ENCODE peak calls at places on chromosome 10, in four cellular contexts. One of them, this sample, is unnamed.
A peak's percentile ranks its signal among the peaks of the same experiment; 100 is the strongest.

GRCh38 chr10:12241810-12242529 is 46.0 kb downstream of the CDC123 start:
- DNase-seq in stomach: no peak
- DNase-seq in adrenal gland: no peak
- DNase-seq in body of pancreas: no peak
- DNase-seq in this sample: no peak

GRCh38 chr10:95236068-95236903 is 42.2 kb downstream of the ACSM6 start:
- DNase-seq in stomach: no peak
- DNase-seq in adrenal gland: no peak
- DNase-seq in body of pancreas: no peak
- DNase-seq in this sample: no peak

GRCh38 chr10:72753760-72754231 is 61.9 kb downstream of the MCU start:
- DNase-seq in stomach: no peak
- DNase-seq in adrenal gland: no peak
- DNase-seq in body of pancreas: no peak
- DNase-seq in this sample: no peak

GRCh38 chr10:19869370-19869769 is 53.1 kb downstream of the PLXDC2 start:
- DNase-seq in stomach: no peak
- DNase-seq in adrenal gland: no peak
- DNase-seq in body of pancreas: no peak
- DNase-seq in this sample: no peak

GRCh38 chr10:11684717-11685645 is 57.2 kb upstream of the ECHDC3 start:
- DNase-seq in stomach: peak; percentile 86
- DNase-seq in adrenal gland: peak; percentile 68
- DNase-seq in body of pancreas: peak; percentile 52
- DNase-seq in this sample: peak; percentile 73

GRCh38 chr10:28393956-28394568 is 91.2 kb upstream of the MPP7 start:
- DNase-seq in stomach: peak; percentile 71
- DNase-seq in adrenal gland: peak; percentile 72
- DNase-seq in body of pancreas: peak; percentile 70
- DNase-seq in this sample: peak; percentile 62

GRCh38 chr10:24947304-24948097 is 4.9 kb downstream of the PRTFDC1 start:
- DNase-seq in stomach: no peak
- DNase-seq in adrenal gland: no peak
- DNase-seq in body of pancreas: no peak
- DNase-seq in this sample: no peak

GRCh38 chr10:42950606-42951485 is 126.0 kb upstream of the RET start:
- DNase-seq in stomach: peak; percentile 20
- DNase-seq in adrenal gland: peak; percentile 13
- DNase-seq in body of pancreas: no peak
- DNase-seq in this sample: no peak

GRCh38 chr10:18240185-18240882 is 100.1 kb downstream of the CACNB2 start:
- DNase-seq in stomach: no peak
- DNase-seq in adrenal gland: peak; percentile 24
- DNase-seq in body of pancreas: no peak
- DNase-seq in this sample: no peak

GRCh38 chr10:111360260-111360925 is 283.6 kb downstream of the ADRA2A start:
- DNase-seq in stomach: peak; percentile 51
- DNase-seq in adrenal gland: peak; percentile 34
- DNase-seq in body of pancreas: peak; percentile 80
- DNase-seq in this sample: peak; percentile 32

GRCh38 chr10:93138113-93138870 is 64.6 kb downstream of the CYP26A1 start:
- DNase-seq in stomach: no peak
- DNase-seq in adrenal gland: no peak
- DNase-seq in body of pancreas: no peak
- DNase-seq in this sample: no peak

GRCh38 chr10:15136960-15137359 is 31.5 kb downstream of the NMT2 start:
- DNase-seq in stomach: no peak
- DNase-seq in adrenal gland: no peak
- DNase-seq in body of pancreas: no peak
- DNase-seq in this sample: no peak

GRCh38 chr10:12419279-12419847 is 70.0 kb downstream of the CAMK1D start:
- DNase-seq in stomach: no peak
- DNase-seq in adrenal gland: no peak
- DNase-seq in body of pancreas: peak; percentile 50
- DNase-seq in this sample: no peak

GRCh38 chr10:74681917-74682627 is 144.3 kb upstream of the KAT6B start:
- DNase-seq in stomach: no peak
- DNase-seq in adrenal gland: no peak
- DNase-seq in body of pancreas: no peak
- DNase-seq in this sample: no peak

GRCh38 chr10:106082865-106083264 is 1081.6 kb downstream of the SORCS1 start:
- DNase-seq in stomach: no peak
- DNase-seq in adrenal gland: no peak
- DNase-seq in body of pancreas: no peak
- DNase-seq in this sample: no peak

GRCh38 chr10:82628373-82628772 is 753.4 kb downstream of the NRG3 start:
- DNase-seq in stomach: no peak
- DNase-seq in adrenal gland: no peak
- DNase-seq in body of pancreas: peak; percentile 18
- DNase-seq in this sample: no peak

GRCh38 chr10:96415896-96416554 is 57.2 kb upstream of the OPALIN start:
- DNase-seq in stomach: no peak
- DNase-seq in adrenal gland: no peak
- DNase-seq in body of pancreas: no peak
- DNase-seq in this sample: no peak

GRCh38 chr10:22700489-22700888 is 13.9 kb downstream of the PIP4K2A start:
- DNase-seq in stomach: no peak
- DNase-seq in adrenal gland: no peak
- DNase-seq in body of pancreas: no peak
- DNase-seq in this sample: no peak
- H3K4me3 ChIP-seq in stomach: no peak overlapping the region
- H3K4me3 ChIP-seq in adrenal gland: no peak overlapping the region
- H3K4me3 ChIP-seq in body of pancreas: no peak overlapping the region
- H3K4me3 ChIP-seq in this sample: no peak overlapping the region

GRCh38 chr10:34615770-34616169 is 199.3 kb downstream of the PARD3 start:
- DNase-seq in stomach: no peak
- DNase-seq in adrenal gland: no peak
- DNase-seq in body of pancreas: no peak
- DNase-seq in this sample: no peak
- TF ChIP-seq CTCF in stomach: no peak
- TF ChIP-seq CTCF in adrenal gland: no peak
- TF ChIP-seq CTCF in body of pancreas: no peak
- TF ChIP-seq CTCF in this sample: no peak

GRCh38 chr10:26468291-26468690 is 30.1 kb downstream of the APBB1IP start:
- DNase-seq in stomach: no peak
- DNase-seq in adrenal gland: no peak
- DNase-seq in body of pancreas: no peak
- DNase-seq in this sample: no peak

GRCh38 chr10:26468691-26469090 is 30.6 kb downstream of the APBB1IP start:
- DNase-seq in stomach: no peak
- DNase-seq in adrenal gland: no peak
- DNase-seq in body of pancreas: no peak
- DNase-seq in this sample: no peak

GRCh38 chr10:26463986-26464385 is 25.8 kb downstream of the APBB1IP start:
- DNase-seq in stomach: no peak
- DNase-seq in adrenal gland: no peak
- DNase-seq in body of pancreas: no peak
- DNase-seq in this sample: no peak

GRCh38 chr10:26467639-26468038 is 29.5 kb downstream of the APBB1IP start:
- DNase-seq in stomach: no peak
- DNase-seq in adrenal gland: no peak
- DNase-seq in body of pancreas: no peak
- DNase-seq in this sample: no peak

DNA sequence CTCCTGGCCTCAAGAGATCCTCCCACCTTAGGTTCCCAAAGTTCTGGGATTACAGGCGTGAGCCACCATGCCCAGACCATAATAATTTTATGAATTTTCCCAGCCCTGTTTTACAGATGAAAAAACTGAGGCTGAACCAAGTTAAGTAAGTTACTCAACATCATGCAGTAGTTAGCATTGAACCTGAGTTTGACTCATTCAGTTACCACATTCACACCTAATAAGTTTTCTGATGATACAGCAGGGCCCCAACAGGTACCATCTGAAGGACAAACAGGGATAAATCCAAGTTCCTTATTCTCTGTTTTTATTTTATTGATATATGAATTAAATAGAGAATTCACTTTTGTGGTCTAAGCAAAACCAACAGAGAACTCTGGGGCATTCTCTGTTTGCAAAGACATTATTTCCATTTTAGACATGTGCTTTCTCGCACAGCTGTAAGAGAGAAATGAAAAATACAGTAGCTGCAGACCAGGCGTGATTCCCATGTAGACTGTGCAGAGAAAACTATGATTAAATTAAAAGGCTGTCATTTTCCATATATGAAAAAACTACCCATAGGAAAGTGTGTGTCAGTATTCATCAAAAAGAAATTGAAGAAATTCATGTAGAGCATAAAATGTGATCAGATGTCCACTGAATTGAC is 26.6 kb downstream of the APBB1IP start:
- DNase-seq in stomach: no peak
- DNase-seq in adrenal gland: no peak
- DNase-seq in body of pancreas: no peak
- DNase-seq in this sample: no peak
- H3K27ac ChIP-seq in stomach: no peak overlapping the region
- H3K27ac ChIP-seq in adrenal gland: no peak overlapping the region
- H3K27ac ChIP-seq in body of pancreas: no peak overlapping the region
- H3K27ac ChIP-seq in this sample: no peak overlapping the region

DNA sequence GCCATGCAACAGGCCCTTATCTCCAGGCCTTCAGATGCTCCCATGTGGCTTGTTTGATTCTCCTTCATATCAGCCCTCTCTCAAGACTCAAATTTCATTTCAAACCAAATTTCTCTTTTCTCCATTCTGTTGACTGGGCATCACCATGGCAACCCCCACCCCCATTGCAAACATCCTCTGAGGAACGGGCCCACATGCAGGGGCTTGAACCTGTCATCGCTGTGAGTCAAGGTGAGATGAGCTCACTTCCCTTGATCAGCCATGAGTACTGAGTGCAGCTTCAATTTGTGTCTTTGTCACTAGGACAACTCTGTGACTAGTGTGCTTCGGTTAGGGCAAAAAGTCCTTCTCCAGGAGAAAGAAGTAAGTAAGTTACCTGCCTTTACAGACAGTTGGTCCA is 41.8 kb downstream of the CALML3 start:
- DNase-seq in stomach: no peak
- DNase-seq in adrenal gland: no peak
- DNase-seq in body of pancreas: no peak
- DNase-seq in this sample: no peak
- H3K4me3 ChIP-seq in stomach: no peak overlapping the region
- H3K4me3 ChIP-seq in adrenal gland: no peak overlapping the region
- H3K4me3 ChIP-seq in body of pancreas: no peak overlapping the region
- H3K4me3 ChIP-seq in this sample: no peak overlapping the region

This sample was measured in lung.